ENCODE peak calls at places on chromosome 16, in ten cellular contexts. H is thoracic aorta, N is PC-3, A is mucosa of descending colon, I is hepatocyte, C is osteoblast, V is GM23338, Q is neural progenitor cell, W is heart right ventricle, J is astrocyte. P is an unnamed sample. For H3K36me3, the result is how much of the 10 kb centered on the place peaks cover.

GRCh38 chr16:75139498-75139897 is 8.8 kb upstream of the ZFP1 start:
- DNase-seq in H (no peak), N (no peak), A (no peak), I (no peak), C (no peak), V (no peak), Q (no peak), W (no peak), J (no peak), P (no peak)

GRCh38 chr16:87621976-87622713 is 19.8 kb downstream of the JPH3 start:
- DNase-seq in H (no peak), N (no peak), A (peak), I (no peak), C (no peak), V (no peak), Q (no peak), W (no peak), J (no peak), P (no peak)

GRCh38 chr16:12398029-12398735 is 405.5 kb downstream of the CPPED1 start:
- DNase-seq in H (no peak), N (no peak), A (no peak), I (no peak), C (no peak), V (no peak), Q (no peak), W (no peak), J (peak), P (no peak)

GRCh38 chr16:79390481-79391051 is 210.0 kb downstream of the MAF start:
- DNase-seq in H (no peak), N (no peak), A (no peak), I (no peak), C (no peak), V (no peak), Q (no peak), W (no peak), J (no peak), P (no peak)

GRCh38 chr16:55555436-55555835 is 11.0 kb upstream of the CAPNS2 start:
- DNase-seq in H (no peak), N (no peak), A (no peak), I (no peak), C (no peak), V (no peak), Q (no peak), W (no peak), J (peak), P (no peak)

GRCh38 chr16:17316005-17316404 is 154.8 kb downstream of the XYLT1 start:
- DNase-seq in H (no peak), N (no peak), A (no peak), I (no peak), C (no peak), V (no peak), Q (no peak), W (no peak), J (no peak), P (no peak)

GRCh38 chr16:57371494-57372371 is 557 bp upstream of the CX3CL1 start:
- DNase-seq in H (peak), N (no peak), A (no peak), I (no peak), C (peak), V (no peak), Q (no peak), W (no peak), J (no peak), P (no peak)

GRCh38 chr16:8736123-8736680 is 61.2 kb downstream of the TMEM186 start:
- DNase-seq in H (no peak), N (no peak), A (no peak), I (no peak), C (no peak), V (no peak), Q (no peak), W (no peak), J (no peak), P (no peak)

GRCh38 chr16:69481901-69482341 is 57.5 kb downstream of the CYB5B start:
- DNase-seq in H (peak), N (no peak), A (peak), I (no peak), C (peak), V (peak), Q (no peak), W (peak), J (peak), P (peak)

GRCh38 chr16:14416184-14416583 is 213.9 kb downstream of the PARN start:
- DNase-seq in H (no peak), N (no peak), A (no peak), I (no peak), C (no peak), V (no peak), Q (no peak), W (no peak), J (no peak), P (no peak)

GRCh38 chr16:309476-309875 is 26.5 kb downstream of the PDIA2 start:
- DNase-seq in H (no peak), N (no peak), A (no peak), I (no peak), C (no peak), V (peak), Q (no peak), W (no peak), J (no peak), P (no peak)

GRCh38 chr16:13270602-13271001 is 369.2 kb downstream of the SHISA9 start:
- DNase-seq in H (no peak), N (no peak), A (no peak), I (no peak), C (no peak), V (no peak), Q (no peak), W (no peak), J (no peak), P (no peak)

GRCh38 chr16:57390635-57391307 is 13.8 kb upstream of the CCL17 start:
- DNase-seq in H (no peak), N (no peak), A (no peak), I (no peak), C (no peak), V (no peak), Q (no peak), W (no peak), J (no peak), P (no peak)

GRCh38 chr16:66717112-66717675 is 20.7 kb upstream of the CMTM4 start:
- DNase-seq in H (no peak), N (peak), A (no peak), I (peak), C (peak), V (peak), Q (peak), W (peak), J (peak), P (no peak)

GRCh38 chr16:3281222-3281621 is 2.1 kb upstream of the ZNF263 start:
- DNase-seq in H (no peak), N (no peak), A (no peak), I (no peak), C (no peak), V (no peak), Q (no peak), W (no peak), J (no peak), P (no peak)

GRCh38 chr16:82119405-82119804 is 50.6 kb downstream of the MPHOSPH6 start:
- DNase-seq in H (no peak), N (no peak), A (no peak), I (no peak), C (no peak), V (no peak), Q (no peak), W (no peak), J (no peak), P (no peak)

GRCh38 chr16:83932955-83933673 is 19.9 kb upstream of the OSGIN1 start:
- DNase-seq in H (no peak), N (no peak), A (no peak), I (no peak), C (peak), V (no peak), Q (no peak), W (no peak), J (peak), P (no peak)

GRCh38 chr16:55480228-55480655 is 1.2 kb downstream of the MMP2 start:
- DNase-seq in H (peak), N (peak), A (peak), I (peak), C (peak), V (peak), Q (peak), W (peak), J (peak), P (no peak)

DNA sequence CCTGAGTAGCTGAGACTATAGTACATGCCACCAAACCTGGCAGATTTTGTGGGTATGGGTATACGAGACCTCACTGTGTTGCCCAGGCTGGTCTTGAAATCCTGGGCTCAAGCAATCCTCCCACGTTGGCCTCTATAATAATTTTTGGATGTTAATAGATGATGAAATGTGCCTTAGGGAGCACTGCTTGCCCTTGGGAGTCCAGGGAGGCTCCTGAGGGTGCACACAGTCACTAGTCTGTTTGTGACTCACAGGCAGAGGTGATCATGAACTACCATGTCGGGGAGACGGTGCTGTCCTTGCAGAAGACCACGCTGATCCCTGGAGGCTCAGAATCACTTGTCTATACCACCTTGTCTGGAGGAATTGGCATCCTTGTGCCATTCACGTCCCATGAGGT is 46.1 kb downstream of the SF3B3 start:
- DNase-seq in H (no peak), N (no peak), A (no peak), I (no peak), C (no peak), V (no peak), Q (no peak), W (no peak), J (no peak), P (no peak)
- H3K36me3 ChIP-seq in H (half or more), N (half or more), A (under half), I (under half), C (half or more), V (half or more), Q (under half), W (half or more), J (half or more), P (under half)

GRCh38 chr16:28193530-28194423 is 18.0 kb downstream of the XPO6 start:
- DNase-seq in H (no peak), N (peak), A (no peak), I (no peak), C (no peak), V (no peak), Q (no peak), W (no peak), J (peak), P (no peak)

GRCh38 chr16:28192811-28193529 is 18.8 kb downstream of the XPO6 start:
- DNase-seq in H (no peak), N (no peak), A (peak), I (no peak), C (no peak), V (no peak), Q (no peak), W (no peak), J (no peak), P (no peak)

GRCh38 chr16:28189237-28189636 is 22.5 kb downstream of the XPO6 start:
- DNase-seq in H (no peak), N (peak), A (no peak), I (no peak), C (no peak), V (no peak), Q (no peak), W (no peak), J (no peak), P (no peak)

GRCh38 chr16:28188085-28188916 is 23.5 kb downstream of the XPO6 start:
- DNase-seq in H (no peak), N (no peak), A (no peak), I (no peak), C (no peak), V (no peak), Q (no peak), W (no peak), J (no peak), P (no peak)

DNA sequence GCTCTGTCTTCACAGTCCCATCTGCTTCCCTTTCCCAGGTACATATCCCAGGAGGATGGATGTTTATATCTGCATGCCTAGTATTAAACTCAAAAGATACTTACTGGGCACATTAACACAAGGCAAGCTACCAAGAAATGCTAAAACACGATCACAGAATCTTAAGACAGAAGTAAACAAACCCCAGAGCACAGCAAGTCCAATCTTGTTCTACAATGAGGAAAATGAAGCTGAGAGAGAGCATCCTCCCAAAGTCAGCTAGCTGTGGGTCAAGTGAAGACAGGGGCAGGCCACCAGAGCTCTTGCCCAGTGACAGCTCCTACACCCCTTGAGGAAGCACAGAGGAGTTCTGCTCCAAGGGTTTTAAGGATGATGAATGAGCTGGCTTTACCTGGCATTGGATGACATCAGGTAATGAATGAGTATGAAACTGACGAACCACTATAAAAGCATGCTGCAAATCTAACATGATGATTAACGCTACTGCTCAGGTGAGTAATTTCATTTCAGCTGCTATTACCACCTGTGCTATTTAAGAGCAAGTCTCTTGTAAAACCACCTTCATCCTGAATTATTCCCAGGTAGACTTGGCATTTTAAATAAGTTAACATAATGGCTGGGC is 20.3 kb downstream of the XPO6 start:
- DNase-seq in H (no peak), N (peak), A (no peak), I (no peak), C (no peak), V (no peak), Q (no peak), W (no peak), J (no peak), P (no peak)
- H3K36me3 ChIP-seq in H (under half), N (under half), A (under half), I (under half), C (under half), V (under half), Q (under half), W (under half), J (under half), P (under half)

GRCh38 chr16:23991044-23991443 is 155.3 kb downstream of the PRKCB start:
- DNase-seq in H (no peak), N (no peak), A (no peak), I (no peak), C (peak), V (no peak), Q (no peak), W (no peak), J (no peak), P (no peak)
- H3K36me3 ChIP-seq in H (under half), N (under half), A (under half), I (under half), C (under half), V (under half), Q (under half), W (under half), J (under half), P (under half)

DNA sequence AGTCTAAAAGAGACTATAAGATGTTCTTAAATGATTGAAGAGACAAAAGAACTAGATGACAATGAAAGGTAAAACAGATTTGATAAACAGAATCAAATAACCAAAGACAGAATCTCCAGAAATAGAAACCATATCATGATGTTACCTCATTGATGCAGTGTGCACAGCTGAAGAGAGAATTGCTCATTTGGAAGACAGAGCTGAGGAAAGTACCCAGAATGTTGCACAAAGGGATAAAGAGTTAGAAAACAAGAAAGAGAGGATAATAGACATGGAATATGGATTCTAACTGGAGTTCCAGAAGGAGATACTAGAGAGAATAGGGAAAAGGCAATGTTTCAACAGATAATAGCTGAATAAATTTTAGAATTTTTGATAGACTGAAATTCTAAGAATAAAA is 47.9 kb downstream of the CYLD start:
- DNase-seq in H (no peak), N (no peak), A (no peak), I (no peak), C (no peak), V (no peak), Q (no peak), W (no peak), J (no peak), P (no peak)
- H3K36me3 ChIP-seq in H (under half), N (under half), A (under half), I (under half), C (under half), V (under half), Q (under half), W (half or more), J (under half), P (under half)

GRCh38 chr16:1318268-1318545 is 8.8 kb downstream of the UBE2I start:
- DNase-seq in H (no peak), N (no peak), A (no peak), I (no peak), C (peak), V (no peak), Q (no peak), W (no peak), J (no peak), P (no peak)
- H3K36me3 ChIP-seq in H (half or more), N (under half), A (half or more), I (under half), C (half or more), V (under half), Q (under half), W (half or more), J (under half), P (half or more)

GRCh38 chr16:16021020-16021419 is 71.6 kb downstream of the ABCC1 start:
- DNase-seq in H (no peak), N (no peak), A (no peak), I (no peak), C (no peak), V (no peak), Q (no peak), W (no peak), J (no peak), P (no peak)

GRCh38 chr16:16018705-16019104 is 69.3 kb downstream of the ABCC1 start:
- DNase-seq in H (no peak), N (peak), A (no peak), I (no peak), C (no peak), V (no peak), Q (no peak), W (no peak), J (no peak), P (no peak)

GRCh38 chr16:16019488-16019887 is 70.1 kb downstream of the ABCC1 start:
- DNase-seq in H (peak), N (peak), A (no peak), I (no peak), C (peak), V (no peak), Q (no peak), W (no peak), J (peak), P (no peak)

GRCh38 chr16:16021646-16021987 is 72.2 kb downstream of the ABCC1 start:
- DNase-seq in H (no peak), N (no peak), A (no peak), I (no peak), C (no peak), V (no peak), Q (no peak), W (no peak), J (no peak), P (no peak)

DNA sequence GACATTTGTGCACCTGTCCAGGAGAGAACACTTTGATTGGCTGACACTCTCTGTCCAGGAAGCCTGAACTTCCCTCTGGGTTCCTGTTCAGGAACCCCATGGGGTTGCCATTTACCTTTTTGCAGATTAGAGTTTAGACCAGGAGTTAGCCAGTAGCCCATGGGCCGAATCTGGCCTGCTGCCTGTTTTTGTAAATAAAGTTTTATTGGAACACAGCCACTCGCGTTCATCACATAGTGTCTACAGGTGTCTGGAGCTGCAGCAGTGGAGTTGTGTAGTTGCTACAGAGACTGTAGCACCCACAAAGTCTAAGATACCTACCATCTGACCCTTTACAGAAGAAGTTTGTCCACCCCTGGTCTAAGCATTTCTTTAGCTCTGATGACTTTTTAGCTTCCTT is 70.9 kb downstream of the ABCC1 start:
- DNase-seq in H (no peak), N (no peak), A (no peak), I (no peak), C (no peak), V (no peak), Q (no peak), W (no peak), J (no peak), P (no peak)
- H3K36me3 ChIP-seq in H (under half), N (under half), A (under half), I (under half), C (under half), V (under half), Q (under half), W (half or more), J (under half), P (under half)